ENCODE peak calls at places on chromosomes 3 and 15, in seven cellular contexts. One of them, this sample, is unnamed.

GRCh38 chr3:129611812-129612349 is 5.4 kb upstream of the PLXND1 start:
- DNase-seq in K562: no peak
- DNase-seq in psoas muscle: peak; percentile 63
- DNase-seq in body of pancreas: no peak
- DNase-seq in stomach: no peak
- DNase-seq in tibial artery: peak; percentile 52
- DNase-seq in CD8-positive, alpha-beta memory T cell: no peak
- DNase-seq in this sample: no peak

GRCh38 chr3:9316881-9317341 is 45.9 kb upstream of the THUMPD3 start:
- DNase-seq in K562: no peak
- DNase-seq in psoas muscle: no peak
- DNase-seq in body of pancreas: peak; percentile 14
- DNase-seq in stomach: no peak
- DNase-seq in tibial artery: peak; percentile 21
- DNase-seq in CD8-positive, alpha-beta memory T cell: no peak
- DNase-seq in this sample: no peak

GRCh38 chr15:56871867-56872266 is 46.6 kb upstream of the TCF12 start:
- DNase-seq in K562: no peak
- DNase-seq in psoas muscle: no peak
- DNase-seq in body of pancreas: no peak
- DNase-seq in stomach: no peak
- DNase-seq in tibial artery: no peak
- DNase-seq in CD8-positive, alpha-beta memory T cell: no peak
- DNase-seq in this sample: no peak

GRCh38 chr3:140091143-140091542 is 156.2 kb downstream of the CLSTN2 start:
- DNase-seq in K562: no peak
- DNase-seq in psoas muscle: no peak
- DNase-seq in body of pancreas: no peak
- DNase-seq in stomach: no peak
- DNase-seq in tibial artery: no peak
- DNase-seq in CD8-positive, alpha-beta memory T cell: no peak
- DNase-seq in this sample: no peak

GRCh38 chr3:134054231-134054630 is 24.5 kb upstream of the SLCO2A1 start:
- DNase-seq in K562: no peak
- DNase-seq in psoas muscle: no peak
- DNase-seq in body of pancreas: no peak
- DNase-seq in stomach: no peak
- DNase-seq in tibial artery: peak; percentile 51
- DNase-seq in CD8-positive, alpha-beta memory T cell: no peak
- DNase-seq in this sample: no peak

GRCh38 chr15:63146684-63147083 is 10.6 kb downstream of the RPS27L start:
- DNase-seq in K562: no peak
- DNase-seq in psoas muscle: no peak
- DNase-seq in body of pancreas: no peak
- DNase-seq in stomach: no peak
- DNase-seq in tibial artery: no peak
- DNase-seq in CD8-positive, alpha-beta memory T cell: no peak
- DNase-seq in this sample: no peak

GRCh38 chr3:189809583-189809982 is 178.4 kb downstream of the TP63 start:
- DNase-seq in K562: no peak
- DNase-seq in psoas muscle: no peak
- DNase-seq in body of pancreas: no peak
- DNase-seq in stomach: no peak
- DNase-seq in tibial artery: no peak
- DNase-seq in CD8-positive, alpha-beta memory T cell: no peak
- DNase-seq in this sample: no peak

GRCh38 chr3:124007186-124007585 is 15.3 kb upstream of the ROPN1 start:
- DNase-seq in K562: no peak
- DNase-seq in psoas muscle: no peak
- DNase-seq in body of pancreas: no peak
- DNase-seq in stomach: no peak
- DNase-seq in tibial artery: no peak
- DNase-seq in CD8-positive, alpha-beta memory T cell: no peak
- DNase-seq in this sample: no peak

GRCh38 chr15:79442911-79443310 is 10.8 kb downstream of the MINAR1 start:
- DNase-seq in K562: no peak
- DNase-seq in psoas muscle: no peak
- DNase-seq in body of pancreas: no peak
- DNase-seq in stomach: no peak
- DNase-seq in tibial artery: no peak
- DNase-seq in CD8-positive, alpha-beta memory T cell: no peak
- DNase-seq in this sample: no peak

GRCh38 chr3:155701882-155702465 is 42.9 kb downstream of the PLCH1 start:
- DNase-seq in K562: peak; percentile 61
- DNase-seq in psoas muscle: no peak
- DNase-seq in body of pancreas: no peak
- DNase-seq in stomach: no peak
- DNase-seq in tibial artery: no peak
- DNase-seq in CD8-positive, alpha-beta memory T cell: no peak
- DNase-seq in this sample: no peak

GRCh38 chr3:110069641-110070538 is 732.5 kb upstream of the DPPA4 start:
- DNase-seq in K562: no peak
- DNase-seq in psoas muscle: no peak
- DNase-seq in body of pancreas: no peak
- DNase-seq in stomach: no peak
- DNase-seq in tibial artery: no peak
- DNase-seq in CD8-positive, alpha-beta memory T cell: no peak
- DNase-seq in this sample: no peak

GRCh38 chr15:77094397-77095030 is 23.6 kb upstream of the TSPAN3 start:
- DNase-seq in K562: peak; percentile 42
- DNase-seq in psoas muscle: no peak
- DNase-seq in body of pancreas: no peak
- DNase-seq in stomach: no peak
- DNase-seq in tibial artery: no peak
- DNase-seq in CD8-positive, alpha-beta memory T cell: no peak
- DNase-seq in this sample: no peak

GRCh38 chr3:138078096-138078495 is 37.3 kb downstream of the DZIP1L start:
- DNase-seq in K562: no peak
- DNase-seq in psoas muscle: no peak
- DNase-seq in body of pancreas: no peak
- DNase-seq in stomach: no peak
- DNase-seq in tibial artery: no peak
- DNase-seq in CD8-positive, alpha-beta memory T cell: no peak
- DNase-seq in this sample: no peak
- H3K36me3 ChIP-seq in K562: no peaks in the 10 kb centered on the region
- H3K36me3 ChIP-seq in psoas muscle: peaks cover 26% of the 10 kb centered on the region
- H3K36me3 ChIP-seq in body of pancreas: no peaks in the 10 kb centered on the region
- H3K36me3 ChIP-seq in stomach: peaks cover 85% of the 10 kb centered on the region
- H3K36me3 ChIP-seq in tibial artery: peaks cover 70% of the 10 kb centered on the region
- H3K36me3 ChIP-seq in CD8-positive, alpha-beta memory T cell: no peaks in the 10 kb centered on the region
- H3K36me3 ChIP-seq in this sample: no peaks in the 10 kb centered on the region

GRCh38 chr3:197280156-197280555 is 18.3 kb downstream of the DLG1 start:
- DNase-seq in K562: no peak
- DNase-seq in psoas muscle: no peak
- DNase-seq in body of pancreas: no peak
- DNase-seq in stomach: no peak
- DNase-seq in tibial artery: no peak
- DNase-seq in CD8-positive, alpha-beta memory T cell: no peak
- DNase-seq in this sample: no peak
- H3K36me3 ChIP-seq in K562: peaks cover 72% of the 10 kb centered on the region
- H3K36me3 ChIP-seq in psoas muscle: peaks cover 30% of the 10 kb centered on the region
- H3K36me3 ChIP-seq in body of pancreas: no peaks in the 10 kb centered on the region
- H3K36me3 ChIP-seq in stomach: peaks cover 68% of the 10 kb centered on the region
- H3K36me3 ChIP-seq in tibial artery: peaks cover 32% of the 10 kb centered on the region
- H3K36me3 ChIP-seq in CD8-positive, alpha-beta memory T cell: peaks cover 14% of the 10 kb centered on the region
- H3K36me3 ChIP-seq in this sample: peaks cover 79% of the 10 kb centered on the region

GRCh38 chr3:130975251-130975650 is 51.4 kb downstream of the ASTE1 start:
- DNase-seq in K562: no peak
- DNase-seq in psoas muscle: no peak
- DNase-seq in body of pancreas: no peak
- DNase-seq in stomach: no peak
- DNase-seq in tibial artery: no peak
- DNase-seq in CD8-positive, alpha-beta memory T cell: no peak
- DNase-seq in this sample: no peak
- H3K36me3 ChIP-seq in K562: peaks cover 22% of the 10 kb centered on the region
- H3K36me3 ChIP-seq in psoas muscle: peaks cover 72% of the 10 kb centered on the region
- H3K36me3 ChIP-seq in body of pancreas: no peaks in the 10 kb centered on the region
- H3K36me3 ChIP-seq in stomach: peaks cover 51% of the 10 kb centered on the region
- H3K36me3 ChIP-seq in tibial artery: peaks cover 29% of the 10 kb centered on the region
- H3K36me3 ChIP-seq in CD8-positive, alpha-beta memory T cell: peaks cover 7% of the 10 kb centered on the region
- H3K36me3 ChIP-seq in this sample: peaks cover 16% of the 10 kb centered on the region

GRCh38 chr3:194619741-194620140 is 13.5 kb downstream of the TMEM44 start:
- DNase-seq in K562: no peak
- DNase-seq in psoas muscle: peak; percentile 23
- DNase-seq in body of pancreas: no peak
- DNase-seq in stomach: no peak
- DNase-seq in tibial artery: no peak
- DNase-seq in CD8-positive, alpha-beta memory T cell: no peak
- DNase-seq in this sample: no peak

GRCh38 chr3:194621947-194622346 is 11.3 kb downstream of the TMEM44 start:
- DNase-seq in K562: no peak
- DNase-seq in psoas muscle: no peak
- DNase-seq in body of pancreas: no peak
- DNase-seq in stomach: no peak
- DNase-seq in tibial artery: no peak
- DNase-seq in CD8-positive, alpha-beta memory T cell: no peak
- DNase-seq in this sample: no peak

GRCh38 chr3:194618858-194619608 is 14.2 kb downstream of the TMEM44 start:
- DNase-seq in K562: peak; percentile 29
- DNase-seq in psoas muscle: peak; percentile 44
- DNase-seq in body of pancreas: no peak
- DNase-seq in stomach: no peak
- DNase-seq in tibial artery: no peak
- DNase-seq in CD8-positive, alpha-beta memory T cell: no peak
- DNase-seq in this sample: no peak

GRCh38 chr3:194617827-194618226 is 15.4 kb downstream of the TMEM44 start:
- DNase-seq in K562: no peak
- DNase-seq in psoas muscle: peak; percentile 45
- DNase-seq in body of pancreas: no peak
- DNase-seq in stomach: no peak
- DNase-seq in tibial artery: no peak
- DNase-seq in CD8-positive, alpha-beta memory T cell: no peak
- DNase-seq in this sample: no peak

DNA sequence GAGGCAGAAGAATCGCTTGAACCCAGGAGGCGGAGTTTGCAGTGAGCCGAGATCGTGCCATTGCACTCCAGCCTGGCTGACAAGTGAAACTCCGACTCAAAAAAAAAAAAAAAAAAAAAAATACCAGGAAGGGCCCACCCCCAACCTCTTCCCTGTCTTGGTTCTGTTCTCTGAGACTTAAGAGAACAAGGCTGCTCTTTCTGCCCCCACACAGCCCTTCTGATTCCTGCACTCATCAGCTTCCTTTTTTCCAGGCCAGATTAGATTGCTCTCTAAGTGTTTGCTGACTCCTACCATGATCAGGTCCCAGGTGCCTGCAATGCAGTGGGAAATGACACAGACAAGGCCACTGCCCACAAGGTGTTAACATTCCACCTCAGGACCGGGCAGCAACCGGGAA is 13.0 kb downstream of the TMEM44 start:
- DNase-seq in K562: no peak
- DNase-seq in psoas muscle: peak; percentile 2
- DNase-seq in body of pancreas: no peak
- DNase-seq in stomach: no peak
- DNase-seq in tibial artery: no peak
- DNase-seq in CD8-positive, alpha-beta memory T cell: no peak
- DNase-seq in this sample: no peak
- H3K36me3 ChIP-seq in K562: peaks cover 9% of the 10 kb centered on the region
- H3K36me3 ChIP-seq in psoas muscle: no peaks in the 10 kb centered on the region
- H3K36me3 ChIP-seq in body of pancreas: no peaks in the 10 kb centered on the region
- H3K36me3 ChIP-seq in stomach: peaks cover 28% of the 10 kb centered on the region
- H3K36me3 ChIP-seq in tibial artery: no peaks in the 10 kb centered on the region
- H3K36me3 ChIP-seq in CD8-positive, alpha-beta memory T cell: no peaks in the 10 kb centered on the region
- H3K36me3 ChIP-seq in this sample: peaks cover 61% of the 10 kb centered on the region

GRCh38 chr3:13357074-13357473 is 63.0 kb downstream of the NUP210 start:
- DNase-seq in K562: no peak
- DNase-seq in psoas muscle: no peak
- DNase-seq in body of pancreas: no peak
- DNase-seq in stomach: no peak
- DNase-seq in tibial artery: no peak
- DNase-seq in CD8-positive, alpha-beta memory T cell: no peak
- DNase-seq in this sample: no peak
- H3K36me3 ChIP-seq in K562: peaks cover 99% of the 10 kb centered on the region
- H3K36me3 ChIP-seq in psoas muscle: peaks cover 53% of the 10 kb centered on the region
- H3K36me3 ChIP-seq in body of pancreas: no peaks in the 10 kb centered on the region
- H3K36me3 ChIP-seq in stomach: peaks cover 96% of the 10 kb centered on the region
- H3K36me3 ChIP-seq in tibial artery: no peaks in the 10 kb centered on the region
- H3K36me3 ChIP-seq in CD8-positive, alpha-beta memory T cell: peaks cover 85% of the 10 kb centered on the region
- H3K36me3 ChIP-seq in this sample: peaks cover 98% of the 10 kb centered on the region

GRCh38 chr15:70090436-70091291 is 7.1 kb downstream of the TLE3 start:
- DNase-seq in K562: no peak
- DNase-seq in psoas muscle: no peak
- DNase-seq in body of pancreas: no peak
- DNase-seq in stomach: no peak
- DNase-seq in tibial artery: no peak
- DNase-seq in CD8-positive, alpha-beta memory T cell: no peak
- DNase-seq in this sample: no peak

GRCh38 chr15:70087708-70088352 is 9.9 kb downstream of the TLE3 start:
- DNase-seq in K562: peak; percentile 25
- DNase-seq in psoas muscle: no peak
- DNase-seq in body of pancreas: no peak
- DNase-seq in stomach: no peak
- DNase-seq in tibial artery: no peak
- DNase-seq in CD8-positive, alpha-beta memory T cell: no peak
- DNase-seq in this sample: no peak

GRCh38 chr15:70088427-70088826 is 9.3 kb downstream of the TLE3 start:
- DNase-seq in K562: no peak
- DNase-seq in psoas muscle: no peak
- DNase-seq in body of pancreas: no peak
- DNase-seq in stomach: no peak
- DNase-seq in tibial artery: no peak
- DNase-seq in CD8-positive, alpha-beta memory T cell: no peak
- DNase-seq in this sample: no peak

GRCh38 chr15:70089692-70089971 is 8.1 kb downstream of the TLE3 start:
- DNase-seq in K562: no peak
- DNase-seq in psoas muscle: no peak
- DNase-seq in body of pancreas: no peak
- DNase-seq in stomach: no peak
- DNase-seq in tibial artery: no peak
- DNase-seq in CD8-positive, alpha-beta memory T cell: no peak
- DNase-seq in this sample: no peak

DNA sequence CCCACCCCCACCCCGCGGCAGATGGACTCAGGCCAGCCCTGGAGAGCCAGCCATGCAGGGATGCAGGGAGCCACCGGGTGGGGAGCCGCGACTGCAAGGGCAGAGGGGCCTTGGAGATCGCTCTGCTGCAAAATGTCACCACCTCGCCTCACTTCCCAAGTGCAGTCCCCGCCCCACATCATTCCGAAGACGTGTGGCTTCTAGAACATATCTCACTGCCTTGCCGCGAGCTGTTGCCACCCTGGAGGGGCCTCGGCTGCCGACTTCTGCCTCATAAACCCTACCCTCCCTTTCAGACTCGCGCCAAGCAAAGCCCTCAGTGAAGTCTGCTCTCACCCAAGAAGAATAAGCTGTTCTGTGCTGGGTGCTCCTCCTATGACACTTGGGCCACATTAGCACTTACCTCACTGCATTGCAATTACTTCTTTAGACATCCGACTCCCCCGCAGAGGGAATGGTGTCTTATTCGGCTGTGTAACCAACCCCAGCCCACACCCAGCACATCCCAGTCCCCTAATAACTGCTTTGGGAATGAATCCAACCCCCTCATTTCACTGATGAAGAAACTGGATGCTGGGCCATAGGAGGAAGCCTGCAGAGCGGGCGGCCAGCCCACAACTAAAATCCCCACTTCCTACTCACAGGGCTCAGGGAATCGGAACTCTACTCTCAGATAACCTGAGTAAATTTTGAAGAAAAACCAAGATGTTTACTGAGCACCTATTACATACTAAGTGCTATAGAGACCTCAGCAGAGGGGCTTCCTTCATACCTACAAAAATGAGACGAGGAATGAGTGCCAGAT is 8.6 kb downstream of the TLE3 start:
- DNase-seq in K562: no peak
- DNase-seq in psoas muscle: peak; percentile 61
- DNase-seq in body of pancreas: no peak
- DNase-seq in stomach: no peak
- DNase-seq in tibial artery: peak; percentile 43
- DNase-seq in CD8-positive, alpha-beta memory T cell: no peak
- DNase-seq in this sample: no peak
- H3K36me3 ChIP-seq in K562: peaks cover 94% of the 10 kb centered on the region
- H3K36me3 ChIP-seq in psoas muscle: peaks cover 33% of the 10 kb centered on the region
- H3K36me3 ChIP-seq in body of pancreas: no peaks in the 10 kb centered on the region
- H3K36me3 ChIP-seq in stomach: peaks cover 51% of the 10 kb centered on the region
- H3K36me3 ChIP-seq in tibial artery: peaks cover 23% of the 10 kb centered on the region
- H3K36me3 ChIP-seq in CD8-positive, alpha-beta memory T cell: peaks cover 5% of the 10 kb centered on the region
- H3K36me3 ChIP-seq in this sample: peaks cover 73% of the 10 kb centered on the region

This sample was measured in DND-41.